ENCODE peak calls at places on chromosome 1, in five cellular contexts. One of them, this sample, is unnamed.

GRCh38 chr1:15698201-15698600 is 14.1 kb downstream of the PLEKHM2 start:
- DNase-seq in K562: no peak
- DNase-seq in GM12878: no peak
- DNase-seq in HepG2: no peak
- DNase-seq in A549: no peak
- DNase-seq in this sample: no peak

GRCh38 chr1:109776206-109776835 is 12.6 kb upstream of the EPS8L3 start:
- DNase-seq in K562: no peak
- DNase-seq in GM12878: no peak
- DNase-seq in HepG2: no peak
- DNase-seq in A549: no peak
- DNase-seq in this sample: no peak

GRCh38 chr1:88088481-88088880 is 595.6 kb upstream of the PKN2 start:
- DNase-seq in K562: no peak
- DNase-seq in GM12878: no peak
- DNase-seq in HepG2: no peak
- DNase-seq in A549: no peak
- DNase-seq in this sample: no peak

GRCh38 chr1:94884101-94884875 is 42.6 kb downstream of the CNN3 start:
- DNase-seq in K562: no peak
- DNase-seq in GM12878: no peak
- DNase-seq in HepG2: peak
- DNase-seq in A549: no peak
- DNase-seq in this sample: peak

GRCh38 chr1:182359645-182360044 is 31.9 kb downstream of the GLUL start:
- DNase-seq in K562: peak
- DNase-seq in GM12878: no peak
- DNase-seq in HepG2: no peak
- DNase-seq in A549: no peak
- DNase-seq in this sample: no peak

GRCh38 chr1:159987186-159987585 is 33.1 kb upstream of the SLAMF9 start:
- DNase-seq in K562: no peak
- DNase-seq in GM12878: no peak
- DNase-seq in HepG2: no peak
- DNase-seq in A549: no peak
- DNase-seq in this sample: no peak

GRCh38 chr1:56835657-56836056 is 16.5 kb upstream of the FYB2 start:
- DNase-seq in K562: no peak
- DNase-seq in GM12878: no peak
- DNase-seq in HepG2: peak
- DNase-seq in A549: no peak
- DNase-seq in this sample: no peak

GRCh38 chr1:175434268-175434860 is 241.8 kb upstream of the KIAA0040 start:
- DNase-seq in K562: peak
- DNase-seq in GM12878: no peak
- DNase-seq in HepG2: no peak
- DNase-seq in A549: peak
- DNase-seq in this sample: no peak

GRCh38 chr1:205914730-205915129 is 28.5 kb downstream of the SLC26A9 start:
- DNase-seq in K562: no peak
- DNase-seq in GM12878: no peak
- DNase-seq in HepG2: no peak
- DNase-seq in A549: no peak
- DNase-seq in this sample: no peak

GRCh38 chr1:24351918-24352637 is 32.9 kb downstream of the GRHL3 start:
- DNase-seq in K562: peak
- DNase-seq in GM12878: no peak
- DNase-seq in HepG2: no peak
- DNase-seq in A549: peak
- DNase-seq in this sample: peak

DNA sequence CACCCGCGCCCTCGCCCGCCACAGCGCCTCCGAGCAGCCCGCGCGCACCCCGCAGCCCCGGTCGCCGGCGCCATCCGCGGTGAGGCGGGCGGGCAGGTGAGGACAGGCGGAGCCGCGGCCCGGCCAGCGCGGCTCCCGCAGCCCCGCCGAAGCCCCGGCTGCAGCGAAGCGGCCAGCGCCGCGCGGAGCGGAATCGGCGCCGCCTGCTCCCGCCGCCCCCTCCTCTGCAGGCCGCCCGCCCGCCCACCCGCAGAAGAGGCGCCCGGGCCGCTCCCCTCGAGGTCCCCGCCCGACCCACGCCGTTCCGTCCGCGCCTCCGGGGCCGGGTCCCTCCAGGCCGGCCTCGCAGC is 1.3 kb downstream of the PRDM16 start:
- DNase-seq in K562: no peak
- DNase-seq in GM12878: no peak
- DNase-seq in HepG2: no peak
- DNase-seq in A549: no peak
- DNase-seq in this sample: no peak
- TF ChIP-seq SMC3 in K562: no peak
- TF ChIP-seq SMC3 in GM12878: no peak
- TF ChIP-seq SMC3 in HepG2: no peak
- TF ChIP-seq SMC3 in A549: no peak
- TF ChIP-seq SMC3 in this sample: no peak

GRCh38 chr1:219808790-219809189 is 119.6 kb downstream of the SLC30A10 start:
- DNase-seq in K562: no peak
- DNase-seq in GM12878: no peak
- DNase-seq in HepG2: no peak
- DNase-seq in A549: no peak
- DNase-seq in this sample: no peak

GRCh38 chr1:219810451-219810850 is 117.9 kb downstream of the SLC30A10 start:
- DNase-seq in K562: no peak
- DNase-seq in GM12878: no peak
- DNase-seq in HepG2: no peak
- DNase-seq in A549: no peak
- DNase-seq in this sample: no peak

GRCh38 chr1:219812086-219812485 is 116.3 kb downstream of the SLC30A10 start:
- DNase-seq in K562: no peak
- DNase-seq in GM12878: no peak
- DNase-seq in HepG2: no peak
- DNase-seq in A549: no peak
- DNase-seq in this sample: no peak

GRCh38 chr1:219813344-219813743 is 115.0 kb downstream of the SLC30A10 start:
- DNase-seq in K562: no peak
- DNase-seq in GM12878: no peak
- DNase-seq in HepG2: no peak
- DNase-seq in A549: no peak
- DNase-seq in this sample: no peak

DNA sequence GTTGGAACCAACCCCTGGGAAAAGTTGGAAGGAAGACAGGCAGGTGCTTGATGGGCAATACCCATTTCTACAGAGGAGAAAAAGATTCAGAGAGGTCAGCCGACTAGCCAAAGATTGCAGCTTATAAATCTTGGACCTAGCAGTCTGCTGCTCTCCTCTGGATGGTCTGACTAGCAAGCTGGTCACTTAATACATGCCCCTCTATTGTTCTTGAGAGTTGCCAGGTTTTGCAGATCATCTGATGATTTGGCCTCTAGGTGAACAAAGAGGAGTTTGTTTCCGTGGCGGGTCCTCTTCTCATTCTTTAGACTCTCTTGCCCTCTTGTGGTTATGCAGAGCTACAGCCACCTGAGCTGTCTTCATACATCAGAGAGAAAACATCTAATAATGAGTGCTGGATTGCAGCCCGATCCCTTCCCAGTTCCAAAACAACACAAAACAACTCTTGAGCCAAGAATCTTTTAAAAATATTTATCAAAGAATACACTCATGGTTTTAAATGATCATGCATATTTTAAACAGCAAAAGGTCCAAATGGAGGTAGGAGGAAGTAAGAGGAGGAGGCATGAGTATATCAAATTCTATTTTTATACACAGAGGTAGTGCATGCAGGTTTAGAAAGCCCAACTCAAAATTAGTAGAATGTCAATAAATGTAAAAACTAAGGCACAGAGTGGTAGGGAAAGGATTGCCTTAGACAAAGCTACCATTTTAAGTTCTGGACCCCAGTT is 115.7 kb downstream of the SLC30A10 start:
- DNase-seq in K562: peak
- DNase-seq in GM12878: no peak
- DNase-seq in HepG2: peak
- DNase-seq in A549: peak
- DNase-seq in this sample: peak
- TF ChIP-seq BHLHE40 in K562: no peak
- TF ChIP-seq BHLHE40 in GM12878: no peak
- TF ChIP-seq BHLHE40 in HepG2: no peak
- TF ChIP-seq BHLHE40 in A549: no peak
- TF ChIP-seq BHLHE40 in this sample: no peak

GRCh38 chr1:219670426-219671149 is 57.7 kb upstream of the ZC3H11B start:
- DNase-seq in K562: peak
- DNase-seq in GM12878: no peak
- DNase-seq in HepG2: no peak
- DNase-seq in A549: no peak
- DNase-seq in this sample: no peak
- TF ChIP-seq SMC3 in K562: no peak
- TF ChIP-seq SMC3 in GM12878: no peak
- TF ChIP-seq SMC3 in HepG2: no peak
- TF ChIP-seq SMC3 in A549: no peak
- TF ChIP-seq SMC3 in this sample: no peak

GRCh38 chr1:19210772-19211549 is 895 bp upstream of the UBR4 start:
- DNase-seq in K562: peak
- DNase-seq in GM12878: no peak
- DNase-seq in HepG2: no peak
- DNase-seq in A549: no peak
- DNase-seq in this sample: peak
- TF ChIP-seq BHLHE40 in K562: no peak
- TF ChIP-seq BHLHE40 in GM12878: no peak
- TF ChIP-seq BHLHE40 in HepG2: no peak
- TF ChIP-seq BHLHE40 in A549: no peak
- TF ChIP-seq BHLHE40 in this sample: no peak

GRCh38 chr1:38308780-38309179 is 262.2 kb upstream of the POU3F1 start:
- DNase-seq in K562: peak
- DNase-seq in GM12878: no peak
- DNase-seq in HepG2: peak
- DNase-seq in A549: no peak
- DNase-seq in this sample: no peak

GRCh38 chr1:38310079-38310478 is 263.5 kb upstream of the POU3F1 start:
- DNase-seq in K562: peak
- DNase-seq in GM12878: no peak
- DNase-seq in HepG2: no peak
- DNase-seq in A549: no peak
- DNase-seq in this sample: no peak

DNA sequence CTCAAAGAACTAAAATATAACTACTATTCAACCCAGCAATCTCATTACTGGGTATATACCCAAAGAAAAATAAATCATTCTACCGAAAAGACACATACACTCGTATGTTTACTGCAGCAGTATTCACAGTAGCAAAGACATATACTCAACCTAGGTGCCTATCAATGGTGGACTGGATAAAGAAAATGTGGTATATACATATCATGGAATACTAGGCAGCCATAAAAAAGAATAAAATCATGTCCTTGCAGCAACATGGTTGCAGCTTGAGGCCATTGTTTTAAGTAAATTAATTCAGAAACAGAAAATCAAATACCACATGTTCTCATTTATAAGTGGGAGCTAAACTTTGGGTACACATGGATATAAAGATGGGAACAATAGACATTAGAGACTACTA is 266.2 kb upstream of the POU3F1 start:
- DNase-seq in K562: no peak
- DNase-seq in GM12878: no peak
- DNase-seq in HepG2: no peak
- DNase-seq in A549: no peak
- DNase-seq in this sample: no peak
- TF ChIP-seq SMC3 in K562: no peak
- TF ChIP-seq SMC3 in GM12878: no peak
- TF ChIP-seq SMC3 in HepG2: no peak
- TF ChIP-seq SMC3 in A549: no peak
- TF ChIP-seq SMC3 in this sample: no peak

GRCh38 chr1:11985851-11986250 is 5.6 kb downstream of the MFN2 start:
- DNase-seq in K562: no peak
- DNase-seq in GM12878: no peak
- DNase-seq in HepG2: no peak
- DNase-seq in A549: no peak
- DNase-seq in this sample: peak
- TF ChIP-seq BHLHE40 in K562: no peak
- TF ChIP-seq BHLHE40 in GM12878: no peak
- TF ChIP-seq BHLHE40 in HepG2: no peak
- TF ChIP-seq BHLHE40 in A549: no peak
- TF ChIP-seq BHLHE40 in this sample: no peak

DNA sequence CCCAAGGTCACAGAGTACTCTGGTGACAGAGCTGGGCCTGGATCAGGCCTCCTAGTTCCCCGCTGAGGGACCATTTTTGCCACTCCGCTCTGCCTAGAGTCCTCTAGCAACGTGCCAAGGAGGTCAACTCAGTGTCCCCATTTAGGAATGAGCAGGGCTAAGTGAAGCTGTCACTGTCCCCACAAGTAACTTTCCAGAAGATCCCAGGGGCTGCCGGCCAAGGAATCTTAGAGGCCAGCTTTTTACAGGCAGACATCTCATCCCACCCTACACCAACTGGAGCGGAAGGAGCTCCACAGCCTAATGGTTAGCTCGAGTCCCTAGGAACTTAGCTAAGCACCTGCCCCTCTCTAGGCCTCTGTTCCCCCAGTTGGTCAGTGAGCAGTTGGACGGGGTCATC is 59.7 kb downstream of the VWA5B1 start:
- DNase-seq in K562: no peak
- DNase-seq in GM12878: no peak
- DNase-seq in HepG2: no peak
- DNase-seq in A549: no peak
- DNase-seq in this sample: no peak
- TF ChIP-seq SMC3 in K562: no peak
- TF ChIP-seq SMC3 in GM12878: no peak
- TF ChIP-seq SMC3 in HepG2: no peak
- TF ChIP-seq SMC3 in A549: no peak
- TF ChIP-seq SMC3 in this sample: no peak

GRCh38 chr1:210989949-210990348 is 144.0 kb downstream of the KCNH1 start:
- DNase-seq in K562: no peak
- DNase-seq in GM12878: no peak
- DNase-seq in HepG2: no peak
- DNase-seq in A549: no peak
- DNase-seq in this sample: no peak
- TF ChIP-seq BHLHE40 in K562: no peak
- TF ChIP-seq BHLHE40 in GM12878: no peak
- TF ChIP-seq BHLHE40 in HepG2: no peak
- TF ChIP-seq BHLHE40 in A549: no peak
- TF ChIP-seq BHLHE40 in this sample: no peak